ENCODE peak calls at places on chromosomes 5 and 9, in eight cellular contexts. One of them, this sample, is unnamed. For H3K4me1, the result is how much of the 10 kb centered on the place peaks cover.

GRCh38 chr5:72693001-72693442 is 123.4 kb upstream of the TNPO1 start:
- DNase-seq in GM23338: no peak
- DNase-seq in thyroid gland: no peak
- DNase-seq in right atrium auricular region: no peak
- DNase-seq in stomach: no peak
- DNase-seq in A673: no peak
- DNase-seq in H9: no peak
- DNase-seq in PC-3: no peak
- DNase-seq in this sample: no peak

GRCh38 chr5:132022737-132023136 is 11.3 kb upstream of the ACSL6 start:
- DNase-seq in A673: no peak
- DNase-seq in thyroid gland: no peak
- DNase-seq in H9: no peak
- DNase-seq in GM23338: no peak
- DNase-seq in right atrium auricular region: no peak
- DNase-seq in PC-3: peak
- DNase-seq in stomach: no peak
- DNase-seq in this sample: peak

GRCh38 chr5:172848419-172848818 is 14.4 kb downstream of the ERGIC1 start:
- DNase-seq in H9: no peak
- DNase-seq in right atrium auricular region: no peak
- DNase-seq in PC-3: no peak
- DNase-seq in stomach: no peak
- DNase-seq in GM23338: no peak
- DNase-seq in A673: no peak
- DNase-seq in thyroid gland: no peak
- DNase-seq in this sample: no peak

GRCh38 chr5:156914371-156914737 is 48.7 kb downstream of the TIMD4 start:
- DNase-seq in H9: no peak
- DNase-seq in A673: no peak
- DNase-seq in PC-3: no peak
- DNase-seq in GM23338: no peak
- DNase-seq in right atrium auricular region: no peak
- DNase-seq in stomach: no peak
- DNase-seq in thyroid gland: no peak
- DNase-seq in this sample: no peak

GRCh38 chr5:82684659-82685058 is 392.5 kb downstream of the TMEM167A start:
- DNase-seq in A673: no peak
- DNase-seq in GM23338: no peak
- DNase-seq in right atrium auricular region: no peak
- DNase-seq in H9: no peak
- DNase-seq in PC-3: no peak
- DNase-seq in stomach: no peak
- DNase-seq in thyroid gland: no peak
- DNase-seq in this sample: no peak

GRCh38 chr5:133952729-133953567 is 15.5 kb downstream of the C5orf15 start:
- DNase-seq in PC-3: no peak
- DNase-seq in right atrium auricular region: peak
- DNase-seq in H9: no peak
- DNase-seq in GM23338: no peak
- DNase-seq in thyroid gland: peak
- DNase-seq in stomach: no peak
- DNase-seq in A673: no peak
- DNase-seq in this sample: no peak

GRCh38 chr5:68770566-68770965 is 323.2 kb upstream of the SLC30A5 start:
- DNase-seq in H9: no peak
- DNase-seq in stomach: no peak
- DNase-seq in A673: no peak
- DNase-seq in GM23338: no peak
- DNase-seq in PC-3: no peak
- DNase-seq in thyroid gland: no peak
- DNase-seq in right atrium auricular region: no peak
- DNase-seq in this sample: no peak

GRCh38 chr5:168204165-168204564 is 87.3 kb upstream of the WWC1 start:
- DNase-seq in A673: no peak
- DNase-seq in PC-3: no peak
- DNase-seq in GM23338: no peak
- DNase-seq in stomach: no peak
- DNase-seq in thyroid gland: no peak
- DNase-seq in right atrium auricular region: no peak
- DNase-seq in H9: peak
- DNase-seq in this sample: no peak

GRCh38 chr5:150121448-150122157 is 34.0 kb downstream of the PDGFRB start:
- DNase-seq in right atrium auricular region: no peak
- DNase-seq in stomach: no peak
- DNase-seq in thyroid gland: no peak
- DNase-seq in GM23338: no peak
- DNase-seq in PC-3: no peak
- DNase-seq in A673: no peak
- DNase-seq in H9: no peak
- DNase-seq in this sample: no peak

GRCh38 chr9:99162759-99163364 is 57.9 kb downstream of the TGFBR1 start:
- DNase-seq in stomach: no peak
- DNase-seq in thyroid gland: no peak
- DNase-seq in A673: peak
- DNase-seq in GM23338: peak
- DNase-seq in H9: no peak
- DNase-seq in right atrium auricular region: no peak
- DNase-seq in PC-3: peak
- DNase-seq in this sample: no peak

GRCh38 chr5:56534102-56534501 is 281.2 kb upstream of the MAP3K1 start:
- DNase-seq in GM23338: no peak
- DNase-seq in H9: no peak
- DNase-seq in stomach: peak
- DNase-seq in PC-3: peak
- DNase-seq in thyroid gland: peak
- DNase-seq in A673: no peak
- DNase-seq in right atrium auricular region: no peak
- DNase-seq in this sample: no peak

GRCh38 chr9:35537898-35538297 is 48.0 kb downstream of the RUSC2 start:
- DNase-seq in A673: no peak
- DNase-seq in stomach: no peak
- DNase-seq in right atrium auricular region: no peak
- DNase-seq in GM23338: no peak
- DNase-seq in thyroid gland: no peak
- DNase-seq in H9: no peak
- DNase-seq in PC-3: no peak
- DNase-seq in this sample: no peak

GRCh38 chr9:91677822-91678221 is 254.2 kb upstream of the NFIL3 start:
- DNase-seq in right atrium auricular region: no peak
- DNase-seq in stomach: no peak
- DNase-seq in H9: no peak
- DNase-seq in GM23338: no peak
- DNase-seq in A673: no peak
- DNase-seq in thyroid gland: no peak
- DNase-seq in PC-3: no peak
- DNase-seq in this sample: peak

GRCh38 chr9:120625222-120625621 is 45.3 kb upstream of the CDK5RAP2 start:
- DNase-seq in H9: no peak
- DNase-seq in GM23338: peak
- DNase-seq in thyroid gland: no peak
- DNase-seq in PC-3: no peak
- DNase-seq in A673: peak
- DNase-seq in stomach: no peak
- DNase-seq in right atrium auricular region: no peak
- DNase-seq in this sample: no peak

GRCh38 chr5:55650391-55650790 is 61.7 kb downstream of the SLC38A9 start:
- DNase-seq in A673: peak
- DNase-seq in H9: no peak
- DNase-seq in GM23338: no peak
- DNase-seq in stomach: no peak
- DNase-seq in PC-3: peak
- DNase-seq in thyroid gland: no peak
- DNase-seq in right atrium auricular region: no peak
- DNase-seq in this sample: no peak

GRCh38 chr5:180802325-180803180 is at the start of gene MGAT1:
- DNase-seq in right atrium auricular region: peak
- DNase-seq in A673: peak
- DNase-seq in GM23338: peak
- DNase-seq in H9: peak
- DNase-seq in thyroid gland: peak
- DNase-seq in PC-3: peak
- DNase-seq in stomach: peak
- DNase-seq in this sample: peak

GRCh38 chr9:69180200-69180599 is 6.1 kb downstream of the TJP2 start:
- DNase-seq in stomach: no peak
- DNase-seq in right atrium auricular region: no peak
- DNase-seq in GM23338: no peak
- DNase-seq in PC-3: no peak
- DNase-seq in H9: no peak
- DNase-seq in A673: no peak
- DNase-seq in thyroid gland: no peak
- DNase-seq in this sample: no peak
- H3K4me1 ChIP-seq in stomach: under half
- H3K4me1 ChIP-seq in right atrium auricular region: under half
- H3K4me1 ChIP-seq in GM23338: under half
- H3K4me1 ChIP-seq in PC-3: half or more
- H3K4me1 ChIP-seq in H9: under half
- H3K4me1 ChIP-seq in A673: under half
- H3K4me1 ChIP-seq in thyroid gland: under half
- H3K4me1 ChIP-seq in this sample: half or more

GRCh38 chr9:131254107-131254491 is 22.2 kb downstream of the FAM78A start:
- DNase-seq in GM23338: peak
- DNase-seq in H9: no peak
- DNase-seq in thyroid gland: no peak
- DNase-seq in PC-3: no peak
- DNase-seq in A673: peak
- DNase-seq in stomach: no peak
- DNase-seq in right atrium auricular region: no peak
- DNase-seq in this sample: no peak

GRCh38 chr9:131255731-131256197 is 20.5 kb downstream of the FAM78A start:
- DNase-seq in A673: no peak
- DNase-seq in stomach: no peak
- DNase-seq in PC-3: no peak
- DNase-seq in H9: no peak
- DNase-seq in thyroid gland: no peak
- DNase-seq in GM23338: no peak
- DNase-seq in right atrium auricular region: no peak
- DNase-seq in this sample: no peak

GRCh38 chr9:131257266-131258025 is 18.9 kb downstream of the FAM78A start:
- DNase-seq in right atrium auricular region: no peak
- DNase-seq in PC-3: no peak
- DNase-seq in thyroid gland: no peak
- DNase-seq in A673: no peak
- DNase-seq in H9: no peak
- DNase-seq in GM23338: peak
- DNase-seq in stomach: no peak
- DNase-seq in this sample: no peak

GRCh38 chr9:131252120-131252519 is 24.2 kb downstream of the FAM78A start:
- DNase-seq in thyroid gland: no peak
- DNase-seq in GM23338: peak
- DNase-seq in right atrium auricular region: no peak
- DNase-seq in PC-3: no peak
- DNase-seq in H9: no peak
- DNase-seq in A673: no peak
- DNase-seq in stomach: no peak
- DNase-seq in this sample: no peak
- H3K27ac ChIP-seq in thyroid gland: no peak
- H3K27ac ChIP-seq in GM23338: no peak
- H3K27ac ChIP-seq in right atrium auricular region: peak
- H3K27ac ChIP-seq in PC-3: no peak
- H3K27ac ChIP-seq in H9: no peak
- H3K27ac ChIP-seq in A673: no peak
- H3K27ac ChIP-seq in stomach: peak
- H3K27ac ChIP-seq in this sample: no peak

GRCh38 chr5:78600656-78601452 is 47.7 kb downstream of the LHFPL2 start:
- DNase-seq in stomach: no peak
- DNase-seq in H9: no peak
- DNase-seq in GM23338: no peak
- DNase-seq in PC-3: peak
- DNase-seq in A673: no peak
- DNase-seq in thyroid gland: no peak
- DNase-seq in right atrium auricular region: no peak
- DNase-seq in this sample: no peak
- H3K4me1 ChIP-seq in stomach: under half
- H3K4me1 ChIP-seq in H9: under half
- H3K4me1 ChIP-seq in GM23338: under half
- H3K4me1 ChIP-seq in PC-3: half or more
- H3K4me1 ChIP-seq in A673: under half
- H3K4me1 ChIP-seq in thyroid gland: under half
- H3K4me1 ChIP-seq in right atrium auricular region: under half
- H3K4me1 ChIP-seq in this sample: half or more

GRCh38 chr5:113215401-113216060 is 219.3 kb downstream of the TSSK1B start:
- DNase-seq in GM23338: no peak
- DNase-seq in thyroid gland: no peak
- DNase-seq in A673: no peak
- DNase-seq in right atrium auricular region: no peak
- DNase-seq in H9: no peak
- DNase-seq in stomach: no peak
- DNase-seq in PC-3: peak
- DNase-seq in this sample: peak

GRCh38 chr5:113214026-113214425 is 220.8 kb downstream of the TSSK1B start:
- DNase-seq in stomach: no peak
- DNase-seq in thyroid gland: no peak
- DNase-seq in A673: no peak
- DNase-seq in GM23338: no peak
- DNase-seq in right atrium auricular region: no peak
- DNase-seq in H9: no peak
- DNase-seq in PC-3: no peak
- DNase-seq in this sample: peak

GRCh38 chr5:113216545-113216944 is 218.2 kb downstream of the TSSK1B start:
- DNase-seq in thyroid gland: no peak
- DNase-seq in PC-3: no peak
- DNase-seq in GM23338: no peak
- DNase-seq in stomach: no peak
- DNase-seq in H9: no peak
- DNase-seq in right atrium auricular region: no peak
- DNase-seq in A673: no peak
- DNase-seq in this sample: peak

GRCh38 chr5:113213551-113213971 is 221.2 kb downstream of the TSSK1B start:
- DNase-seq in GM23338: no peak
- DNase-seq in right atrium auricular region: no peak
- DNase-seq in A673: peak
- DNase-seq in H9: no peak
- DNase-seq in thyroid gland: no peak
- DNase-seq in PC-3: no peak
- DNase-seq in stomach: no peak
- DNase-seq in this sample: peak

DNA sequence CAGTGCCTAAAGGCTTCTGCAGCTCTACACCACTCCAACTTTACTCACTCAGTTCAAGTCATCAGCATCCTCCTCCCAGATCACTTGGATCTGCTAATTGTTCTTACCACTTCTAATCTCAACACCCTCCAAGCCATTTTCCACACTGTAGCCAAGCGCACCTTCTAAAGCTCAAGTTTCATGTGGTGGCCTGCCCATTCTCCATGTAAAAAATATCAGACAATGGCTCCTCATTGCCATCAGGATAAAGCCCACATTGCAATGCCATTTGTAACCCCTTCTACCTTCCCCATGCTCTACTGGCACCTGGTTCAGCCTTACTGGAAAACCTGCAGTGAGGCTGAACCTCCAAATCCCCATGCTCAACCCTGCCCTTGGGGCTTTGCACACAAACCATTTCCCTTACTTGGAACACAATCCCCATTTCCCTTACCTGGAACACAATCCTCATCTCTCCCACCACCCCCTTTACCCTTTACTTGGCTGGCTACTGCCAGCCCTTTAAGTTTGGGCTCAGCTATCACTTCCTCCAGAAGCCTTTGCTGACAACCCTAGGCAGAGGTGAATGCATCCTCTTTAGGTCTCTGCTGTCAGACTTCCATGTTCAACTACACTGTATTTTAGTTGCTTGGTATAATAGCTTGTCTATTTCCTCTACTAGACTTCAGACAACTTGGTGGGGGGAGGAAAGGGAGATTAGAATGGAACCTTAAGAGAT is 220.0 kb downstream of the TSSK1B start:
- DNase-seq in A673: no peak
- DNase-seq in H9: no peak
- DNase-seq in GM23338: no peak
- DNase-seq in thyroid gland: no peak
- DNase-seq in PC-3: no peak
- DNase-seq in stomach: no peak
- DNase-seq in right atrium auricular region: no peak
- DNase-seq in this sample: peak
- H3K27ac ChIP-seq in A673: no peak
- H3K27ac ChIP-seq in H9: no peak
- H3K27ac ChIP-seq in GM23338: no peak
- H3K27ac ChIP-seq in thyroid gland: no peak
- H3K27ac ChIP-seq in PC-3: no peak
- H3K27ac ChIP-seq in stomach: no peak
- H3K27ac ChIP-seq in right atrium auricular region: no peak
- H3K27ac ChIP-seq in this sample: no peak

This sample was measured in esophagus muscularis mucosa.